ENCODE peak calls at places on chromosomes 4 and X, in nine cellular contexts. A is left lung, E is IMR-90, D is vagina, G is RWPE2, S is adrenal gland, Y is lower lobe of right lung, K is HCT116, C is heart right ventricle. Q is an unnamed sample.

GRCh38 chr4:118589471-118590055 is 95.6 kb upstream of the METTL14 start:
- DNase-seq in A (no peak), E (no peak), D (no peak), G (no peak), S (no peak), Y (no peak), K (no peak), C (no peak), Q (no peak)

GRCh38 chrX:119676949-119677653 is 15.9 kb downstream of the SEPTIN6 start:
- DNase-seq in A (no peak), E (no peak), D (no peak), G (no peak), S (no peak), Y (no peak), K (no peak), C (no peak), Q (no peak)

GRCh38 chr4:35493977-35494376 is 750.3 kb downstream of the ARAP2 start:
- DNase-seq in A (no peak), E (no peak), D (no peak), G (no peak), S (no peak), Y (no peak), K (no peak), C (no peak), Q (no peak)

GRCh38 chr4:3601992-3602391 is 69.8 kb upstream of the LRPAP1 start:
- DNase-seq in A (no peak), E (no peak), D (no peak), G (no peak), S (no peak), Y (no peak), K (no peak), C (no peak), Q (no peak)

GRCh38 chr4:27278615-27279014 is 418.0 kb downstream of the STIM2 start:
- DNase-seq in A (no peak), E (peak; percentile 7), D (no peak), G (no peak), S (no peak), Y (no peak), K (no peak), C (no peak), Q (no peak)

GRCh38 chr4:77665381-77666069 is 59.9 kb downstream of the CXCL13 start:
- DNase-seq in A (no peak), E (no peak), D (no peak), G (no peak), S (no peak), Y (no peak), K (no peak), C (no peak), Q (no peak)

GRCh38 chrX:149570668-149571067 is 16.6 kb downstream of the MAGEA9B start:
- DNase-seq in A (no peak), E (peak; percentile 86), D (no peak), G (no peak), S (no peak), Y (no peak), K (no peak), C (no peak), Q (peak; percentile 34)

GRCh38 chr4:139808381-139809206 is 143.0 kb downstream of the MGST2 start:
- DNase-seq in A (no peak), E (peak; percentile 17), D (no peak), G (no peak), S (no peak), Y (no peak), K (no peak), C (no peak), Q (no peak)

GRCh38 chrX:148672526-148672925 is 172.1 kb downstream of the AFF2 start:
- DNase-seq in A (no peak), E (no peak), D (no peak), G (no peak), S (no peak), Y (no peak), K (no peak), C (no peak), Q (no peak)

GRCh38 chr4:3364199-3364598 is 71.4 kb downstream of the RGS12 start:
- DNase-seq in A (no peak), E (no peak), D (peak; percentile 77), G (no peak), S (peak; percentile 16), Y (no peak), K (no peak), C (no peak), Q (no peak)

GRCh38 chrX:63350551-63350950 is 581 bp downstream of the SPIN4 start:
- DNase-seq in A (peak; percentile 33), E (no peak), D (no peak), G (no peak), S (peak; percentile 26), Y (peak; percentile 45), K (no peak), C (peak; percentile 12), Q (no peak)

GRCh38 chr4:107825072-107825789 is 499 bp downstream of the SGMS2 start:
- DNase-seq in A (peak; percentile 63), E (peak; percentile 39), D (no peak), G (peak; percentile 68), S (peak; percentile 55), Y (peak; percentile 83), K (no peak), C (peak; percentile 21), Q (no peak)

GRCh38 chrX:28847423-28847822 is 260.2 kb downstream of the IL1RAPL1 start:
- DNase-seq in A (no peak), E (peak; percentile 80), D (no peak), G (no peak), S (no peak), Y (no peak), K (peak; percentile 67), C (peak; percentile 16), Q (no peak)

GRCh38 chr4:123421227-123421941 is 24.8 kb downstream of the SPRY1 start:
- DNase-seq in A (no peak), E (peak; percentile 74), D (no peak), G (no peak), S (no peak), Y (no peak), K (no peak), C (no peak), Q (no peak)

GRCh38 chr4:80071643-80072606 is 1.1 kb downstream of the ANTXR2 start:
- DNase-seq in A (peak; percentile 70), E (peak; percentile 22), D (no peak), G (peak; percentile 61), S (peak; percentile 59), Y (peak; percentile 69), K (no peak), C (peak; percentile 55), Q (no peak)

GRCh38 chrX:46235778-46236177 is 309.4 kb downstream of the ZNF674 start:
- DNase-seq in A (no peak), E (no peak), D (no peak), G (no peak), S (no peak), Y (no peak), K (no peak), C (no peak), Q (no peak)

GRCh38 chr4:75637176-75637575 is 6.8 kb upstream of the CDKL2 start:
- DNase-seq in A (no peak), E (peak; percentile 59), D (no peak), G (no peak), S (no peak), Y (no peak), K (no peak), C (no peak), Q (peak; percentile 44)

GRCh38 chr4:118772149-118773081 is 63.5 kb downstream of the SEC24D start:
- DNase-seq in A (no peak), E (peak; percentile 70), D (no peak), G (no peak), S (no peak), Y (no peak), K (peak; percentile 34), C (no peak), Q (no peak)

DNA sequence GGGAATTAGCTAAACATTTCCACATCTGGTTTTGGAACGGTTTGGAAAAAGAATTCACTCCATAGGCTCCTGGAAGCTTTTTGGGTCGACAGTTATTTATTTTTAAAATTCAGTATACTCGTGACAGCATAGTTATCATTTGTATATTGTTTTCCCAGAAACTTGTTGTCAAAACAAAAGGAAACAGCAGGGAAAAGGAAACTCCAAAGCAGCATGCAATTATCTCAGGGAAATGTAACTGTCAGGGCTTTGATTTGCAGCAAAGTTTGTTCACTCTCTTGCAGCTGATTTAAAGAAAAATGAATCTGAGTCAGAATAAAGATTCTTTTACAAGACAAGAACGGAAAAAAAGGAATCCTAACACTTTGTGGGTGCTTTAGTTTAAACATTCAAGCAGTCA is 86.4 kb downstream of the PLAC1 start:
- DNase-seq in A (no peak), E (no peak), D (no peak), G (no peak), S (no peak), Y (no peak), K (no peak), C (no peak), Q (no peak)
- H3K4me3 ChIP-seq in A (no peak overlapping the region), E (no peak overlapping the region), D (no peak overlapping the region), G (no peak overlapping the region), S (no peak overlapping the region), Y (no peak overlapping the region), K (no peak overlapping the region), C (no peak overlapping the region), Q (no peak overlapping the region)

GRCh38 chr4:85595796-85596559 is 121.0 kb downstream of the ARHGAP24 start:
- DNase-seq in A (no peak), E (no peak), D (no peak), G (no peak), S (peak; percentile 25), Y (no peak), K (no peak), C (no peak), Q (no peak)
- TF ChIP-seq CTCF in A (no peak), E (no peak), D (no peak), G (no peak), S (no peak), Y (no peak), K (no peak), C (no peak), Q (no peak)

GRCh38 chr4:984336-985054 is 2.3 kb upstream of the IDUA start:
- DNase-seq in A (no peak), E (no peak), D (no peak), G (no peak), S (no peak), Y (no peak), K (no peak), C (no peak), Q (no peak)
- H3K4me3 ChIP-seq in A (peak overlapping the region; percentile 6), E (peak overlapping the region; percentile 12), D (peak overlapping the region; percentile 14), G (no peak overlapping the region), S (no peak overlapping the region), Y (peak overlapping the region; percentile 45), K (peak overlapping the region; percentile 67), C (peak overlapping the region; percentile 28), Q (peak overlapping the region; percentile 32)

DNA sequence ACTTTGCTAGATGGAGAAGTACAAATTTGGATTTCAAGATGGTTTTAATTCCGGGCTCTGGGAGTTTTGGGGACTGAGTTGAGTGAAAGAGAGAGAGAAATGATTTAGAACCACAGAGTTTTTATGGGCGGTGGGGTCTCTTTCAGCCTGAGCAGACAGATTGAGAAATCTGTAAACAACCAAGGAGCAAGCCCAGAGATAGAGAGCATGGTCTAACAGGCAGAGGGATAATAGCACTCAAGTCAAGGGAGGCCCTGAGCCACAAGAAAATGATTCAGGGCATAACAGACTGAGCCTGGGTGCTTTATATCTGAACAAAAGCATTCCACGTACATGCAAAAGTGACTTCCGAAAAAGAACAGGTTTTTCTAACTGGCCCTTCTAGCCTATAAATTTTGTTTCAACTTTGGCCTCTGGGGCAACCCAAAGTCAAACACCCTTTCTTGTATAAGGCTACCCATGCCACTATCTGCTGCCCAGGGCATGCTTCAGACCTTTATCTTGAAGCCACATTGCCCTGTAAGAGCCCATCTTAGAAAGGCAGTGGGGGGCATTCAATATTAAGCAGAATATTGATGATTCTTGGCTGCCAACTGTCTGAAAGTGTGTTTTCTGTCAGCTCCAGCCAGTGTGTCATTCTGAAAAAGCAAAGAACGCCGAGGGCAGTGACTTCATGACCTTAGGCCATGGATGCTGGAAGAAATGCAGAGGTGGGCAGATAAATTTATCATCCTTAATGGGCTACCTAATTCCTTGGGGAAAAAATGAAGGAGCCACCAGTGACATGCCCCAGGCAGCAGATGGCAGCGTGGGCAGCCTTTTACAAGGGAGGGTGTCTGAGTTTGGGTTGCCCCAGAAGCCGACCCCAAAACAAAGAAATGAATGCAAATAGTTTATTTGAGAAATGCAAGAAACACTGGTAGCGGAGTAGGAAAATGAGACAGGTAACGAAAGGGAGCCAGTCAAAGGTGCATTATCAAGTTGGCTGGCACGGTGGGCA is 637.6 kb downstream of the MID1IP1 start:
- DNase-seq in A (no peak), E (no peak), D (no peak), G (no peak), S (no peak), Y (no peak), K (no peak), C (no peak), Q (no peak)
- TF ChIP-seq CTCF in A (no peak), E (no peak), D (no peak), G (no peak), S (no peak), Y (no peak), K (no peak), C (no peak), Q (no peak)